ENCODE peak calls at places on chromosomes 4 and X, in five cellular contexts. O is suprapubic skin; A is naive thymus-derived CD4-positive, alpha-beta T cell; K is dorsolateral prefrontal cortex; Q is tibial artery. J is an unnamed sample.

GRCh38 chrX:46903458-46904242 is 8.6 kb upstream of the JADE3 start:
- DNase-seq in O (peak; percentile 78), A (peak; percentile 23), K (peak; percentile 83), Q (peak; percentile 64), J (peak; percentile 86)

GRCh38 chr4:26873391-26874026 is 12.9 kb downstream of the STIM2 start:
- DNase-seq in O (no peak), A (no peak), K (no peak), Q (no peak), J (no peak)

GRCh38 chrX:15151267-15152196 is 118.4 kb downstream of the ASB9 start:
- DNase-seq in O (no peak), A (no peak), K (no peak), Q (no peak), J (no peak)

GRCh38 chr4:165874072-165874798 is 1.2 kb downstream of the TLL1 start:
- DNase-seq in O (peak; percentile 79), A (no peak), K (no peak), Q (no peak), J (no peak)

GRCh38 chr4:76881375-76881774 is 16.6 kb downstream of the SOWAHB start:
- DNase-seq in O (no peak), A (no peak), K (no peak), Q (no peak), J (no peak)

GRCh38 chr4:2638730-2639129 is 102.3 kb downstream of the FAM193A start:
- DNase-seq in O (peak; percentile 9), A (no peak), K (no peak), Q (no peak), J (no peak)

GRCh38 chr4:101284546-101284945 is 62.8 kb downstream of the PPP3CA start:
- DNase-seq in O (no peak), A (no peak), K (no peak), Q (no peak), J (no peak)

GRCh38 chr4:123444298-123444731 is 47.7 kb downstream of the SPRY1 start:
- DNase-seq in O (no peak), A (no peak), K (no peak), Q (no peak), J (no peak)

GRCh38 chr4:85509882-85510631 is 35.1 kb downstream of the ARHGAP24 start:
- DNase-seq in O (no peak), A (no peak), K (no peak), Q (no peak), J (no peak)

GRCh38 chr4:78377555-78377954 is 174.0 kb upstream of the ANXA3 start:
- DNase-seq in O (no peak), A (no peak), K (no peak), Q (no peak), J (no peak)

GRCh38 chr4:181952478-181952877 is 290.7 kb upstream of the TENM3 start:
- DNase-seq in O (no peak), A (no peak), K (no peak), Q (no peak), J (no peak)

GRCh38 chr4:120977435-120977997 is 55.0 kb upstream of the PRDM5 start:
- DNase-seq in O (no peak), A (no peak), K (no peak), Q (no peak), J (no peak)

GRCh38 chrX:11472381-11472780 is 179.2 kb downstream of the AMELX start:
- DNase-seq in O (no peak), A (no peak), K (no peak), Q (no peak), J (no peak)

GRCh38 chrX:11474021-11474420 is 180.8 kb downstream of the AMELX start:
- DNase-seq in O (no peak), A (no peak), K (no peak), Q (no peak), J (no peak)

GRCh38 chrX:11472879-11473278 is 179.7 kb downstream of the AMELX start:
- DNase-seq in O (no peak), A (no peak), K (no peak), Q (no peak), J (no peak)

GRCh38 chrX:11474576-11474975 is 181.4 kb downstream of the AMELX start:
- DNase-seq in O (no peak), A (no peak), K (no peak), Q (peak; percentile 21), J (no peak)

DNA sequence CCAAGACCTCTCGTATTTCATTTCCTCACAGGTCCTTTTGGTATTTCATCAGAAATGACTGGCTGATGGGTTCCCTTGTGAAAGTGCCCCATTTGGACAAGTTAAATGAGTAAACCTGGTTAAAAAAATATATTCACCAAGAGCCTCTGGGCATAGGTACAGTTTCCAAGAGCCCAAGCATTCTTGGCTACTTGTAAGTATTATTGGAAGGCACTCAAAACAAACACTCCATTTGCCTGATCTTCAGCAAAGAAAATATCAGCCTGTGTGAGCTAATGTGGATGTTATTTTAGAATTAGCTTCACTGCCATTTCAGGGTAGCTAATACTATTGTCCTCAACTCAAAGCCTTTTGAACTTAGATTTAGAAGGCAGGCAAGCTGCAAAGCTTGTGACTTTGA is 177.0 kb downstream of the AMELX start:
- DNase-seq in O (no peak), A (no peak), K (no peak), Q (no peak), J (no peak)
- H3K27ac ChIP-seq in O (no peak overlapping the region), A (no peak overlapping the region), K (no peak overlapping the region), Q (peak overlapping the region; percentile 22), J (no peak overlapping the region)

DNA sequence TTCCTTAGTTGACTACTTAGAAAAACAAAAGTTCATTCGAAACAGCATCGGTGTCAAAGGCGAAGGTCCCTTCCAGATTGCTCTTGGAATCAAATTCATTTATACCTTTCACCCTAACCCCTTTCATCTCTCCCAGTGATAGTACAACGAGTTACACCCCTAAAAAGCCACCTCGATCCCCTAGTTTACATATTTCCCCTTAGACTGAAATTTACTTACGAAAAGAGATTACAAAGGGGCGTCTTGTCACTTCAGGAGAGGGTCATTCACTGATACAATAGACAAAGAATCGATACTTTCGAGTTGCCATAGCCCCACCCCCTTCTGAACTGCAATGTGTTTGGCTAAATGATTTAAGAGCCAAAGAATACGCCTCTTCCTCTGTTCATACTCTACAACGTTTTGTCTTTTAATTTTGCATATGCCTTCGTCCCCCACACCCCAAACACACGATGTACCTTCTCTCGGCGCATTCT is 88.3 kb downstream of the HPRT1 start:
- DNase-seq in O (no peak), A (no peak), K (no peak), Q (no peak), J (no peak)
- H3K4me3 ChIP-seq in O (peak overlapping the region; percentile 52), A (peak overlapping the region; percentile 48), K (peak overlapping the region; percentile 54), Q (peak overlapping the region; percentile 63), J (peak overlapping the region; percentile 67)

DNA sequence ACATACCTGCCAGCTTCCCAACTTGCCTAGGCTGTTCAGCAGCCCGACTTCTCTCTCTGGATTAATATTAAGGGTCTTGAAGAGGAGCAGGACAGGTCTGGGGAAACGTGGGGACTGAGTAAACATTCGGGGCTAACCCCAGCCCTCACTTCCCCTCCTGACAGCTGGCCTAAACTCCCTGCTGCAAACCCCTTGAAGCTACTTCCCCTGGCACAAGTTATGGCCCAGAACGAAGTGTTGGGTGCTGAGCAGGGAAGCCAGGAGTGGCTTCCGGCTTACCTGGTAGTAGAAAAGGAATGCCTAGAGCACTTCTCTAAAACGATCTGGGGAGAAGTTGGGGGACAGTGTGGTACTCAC is 200.0 kb downstream of the BCOR start:
- DNase-seq in O (no peak), A (no peak), K (no peak), Q (no peak), J (no peak)
- H3K27ac ChIP-seq in O (no peak overlapping the region), A (no peak overlapping the region), K (no peak overlapping the region), Q (peak overlapping the region; percentile 41), J (peak overlapping the region; percentile 78)

DNA sequence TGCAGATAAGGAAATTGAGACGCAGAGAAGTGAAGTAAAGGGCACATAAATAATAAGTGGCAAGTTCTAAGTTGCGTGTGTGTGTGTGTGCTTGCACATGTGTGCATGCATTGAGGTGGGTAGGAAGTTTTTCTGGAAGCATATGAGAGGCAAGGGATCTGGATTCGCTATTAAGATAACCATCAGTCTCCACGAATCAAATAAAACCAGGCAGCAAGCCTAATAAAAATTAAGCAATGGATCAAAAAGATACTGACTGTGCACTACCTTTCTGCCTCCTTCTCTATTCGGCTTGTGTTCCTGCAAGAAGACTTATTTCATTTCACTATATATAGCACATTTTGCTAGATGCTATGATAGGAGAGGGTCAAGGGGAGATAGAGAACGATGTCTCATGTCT is 23.8 kb downstream of the SLC16A2 start:
- DNase-seq in O (no peak), A (no peak), K (no peak), Q (no peak), J (no peak)
- H3K4me3 ChIP-seq in O (no peak overlapping the region), A (no peak overlapping the region), K (no peak overlapping the region), Q (no peak overlapping the region), J (no peak overlapping the region)

GRCh38 chr4:4293279-4293678 is 3.2 kb downstream of the ZBTB49 start:
- DNase-seq in O (no peak), A (no peak), K (no peak), Q (no peak), J (no peak)

GRCh38 chr4:4289930-4290850 is at the start of the genes LYAR and ZBTB49:
- DNase-seq in O (peak; percentile 96), A (peak; percentile 89), K (peak; percentile 94), Q (peak; percentile 92), J (peak; percentile 94)

GRCh38 chr4:4289055-4289454 is 899 bp downstream of the LYAR start:
- DNase-seq in O (no peak), A (no peak), K (no peak), Q (no peak), J (no peak)

GRCh38 chr4:4288098-4288497 is 1.9 kb downstream of the LYAR start:
- DNase-seq in O (no peak), A (no peak), K (no peak), Q (no peak), J (no peak)

DNA sequence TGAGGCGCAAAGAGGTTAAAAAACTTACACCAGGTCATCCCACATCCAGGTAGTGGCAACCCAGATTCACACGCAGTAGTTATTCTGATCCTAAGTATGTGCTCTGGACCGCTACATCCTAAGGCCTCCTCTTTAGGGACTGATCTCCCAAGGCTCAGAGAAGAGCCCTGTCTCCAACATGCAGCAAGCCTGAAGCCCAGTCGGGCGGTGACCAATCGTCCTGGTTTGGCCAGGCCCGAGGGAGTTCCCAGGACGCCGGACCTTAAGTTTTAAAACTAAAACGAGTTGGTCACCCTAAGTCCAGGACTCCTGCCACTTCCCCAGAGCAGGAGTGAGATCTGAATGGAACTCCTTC is 402 bp downstream of the LYAR start:
- DNase-seq in O (no peak), A (no peak), K (no peak), Q (no peak), J (no peak)
- H3K27ac ChIP-seq in O (peak overlapping the region; percentile 67), A (peak overlapping the region; percentile 79), K (peak overlapping the region; percentile 35), Q (peak overlapping the region; percentile 76), J (peak overlapping the region; percentile 66)

GRCh38 chr4:88866862-88867550 is 169.4 kb upstream of the NAP1L5 start:
- DNase-seq in O (no peak), A (no peak), K (no peak), Q (no peak), J (no peak)
- H3K4me3 ChIP-seq in O (no peak overlapping the region), A (no peak overlapping the region), K (no peak overlapping the region), Q (no peak overlapping the region), J (no peak overlapping the region)

GRCh38 chrX:43589735-43590515 is 66.2 kb upstream of the MAOA start:
- DNase-seq in O (no peak), A (no peak), K (no peak), Q (no peak), J (no peak)
- H3K27ac ChIP-seq in O (peak overlapping the region; percentile 84), A (no peak overlapping the region), K (no peak overlapping the region), Q (peak overlapping the region; percentile 75), J (peak overlapping the region; percentile 81)

GRCh38 chrX:9604908-9605306 is 140.0 kb downstream of the TBL1X start:
- DNase-seq in O (no peak), A (no peak), K (no peak), Q (no peak), J (no peak)
- H3K4me3 ChIP-seq in O (no peak overlapping the region), A (no peak overlapping the region), K (no peak overlapping the region), Q (no peak overlapping the region), J (peak overlapping the region; percentile 26)

J was measured in coronary artery.